ENCODE peak calls at places on chromosomes 16 and 17, in five cellular contexts. V, P, H, T and G are unnamed samples.

GRCh38 chr16:7304257-7304656 is 28.4 kb upstream of the RBFOX1 start:
- DNase-seq in V (no peak), P (no peak), H (no peak), T (no peak), G (peak)

GRCh38 chr16:50724237-50724747 is 17.6 kb upstream of the CYLD start:
- DNase-seq in V (peak), P (peak), H (no peak), T (no peak), G (no peak)

GRCh38 chr16:1781758-1782407 is 488 bp downstream of the SPSB3 start:
- DNase-seq in V (peak), P (no peak), H (no peak), T (no peak), G (peak)

GRCh38 chr17:47212458-47212857 is 3.3 kb downstream of the MYL4 start:
- DNase-seq in V (no peak), P (no peak), H (no peak), T (no peak), G (no peak)

GRCh38 chr16:87541004-87541881 is 48.4 kb upstream of the ZCCHC14 start:
- DNase-seq in V (no peak), P (peak), H (no peak), T (no peak), G (peak)

GRCh38 chr17:45127583-45128300 is 4.6 kb downstream of the PLCD3 start:
- DNase-seq in V (no peak), P (no peak), H (no peak), T (peak), G (peak)

GRCh38 chr17:43713494-43714162 is 45.0 kb downstream of the SOST start:
- DNase-seq in V (peak), P (no peak), H (no peak), T (no peak), G (peak)

GRCh38 chr17:30376621-30377452 is 1.9 kb upstream of the CPD start:
- DNase-seq in V (peak), P (peak), H (peak), T (no peak), G (no peak)

GRCh38 chr16:16945207-16945606 is 525.6 kb downstream of the XYLT1 start:
- DNase-seq in V (no peak), P (no peak), H (no peak), T (no peak), G (no peak)

GRCh38 chr16:14148569-14148968 is 77.5 kb downstream of the MRTFB start:
- DNase-seq in V (no peak), P (no peak), H (no peak), T (no peak), G (no peak)

GRCh38 chr16:4696905-4697866 is 3.8 kb downstream of the NUDT16L1 start:
- DNase-seq in V (no peak), P (no peak), H (no peak), T (no peak), G (peak)

GRCh38 chr16:2280981-2281542 is 13.1 kb upstream of the RNPS1 start:
- DNase-seq in V (no peak), P (no peak), H (no peak), T (no peak), G (peak)

GRCh38 chr16:17983847-17984639 is 352.5 kb downstream of the NPIPA8 start:
- DNase-seq in V (no peak), P (no peak), H (no peak), T (no peak), G (no peak)

GRCh38 chr16:71347146-71347545 is 11.4 kb upstream of the CALB2 start:
- DNase-seq in V (no peak), P (no peak), H (no peak), T (no peak), G (peak)

GRCh38 chr17:35586569-35587073 is 501 bp upstream of the AP2B1 start:
- DNase-seq in V (no peak), P (no peak), H (no peak), T (no peak), G (no peak)

GRCh38 chr16:67278773-67279295 is 498 bp upstream of the PLEKHG4 start:
- DNase-seq in V (peak), P (peak), H (no peak), T (no peak), G (peak)

GRCh38 chr16:23826528-23827244 is 9.1 kb upstream of the PRKCB start:
- DNase-seq in V (peak), P (no peak), H (peak), T (no peak), G (no peak)

GRCh38 chr16:47888142-47888541 is 267.7 kb downstream of the ABCC12 start:
- DNase-seq in V (no peak), P (no peak), H (no peak), T (no peak), G (no peak)

GRCh38 chr17:66834919-66835454 is at the start of gene CACNG5:
- DNase-seq in V (peak), P (no peak), H (no peak), T (no peak), G (peak)

GRCh38 chr17:6772016-6772415 is 4.0 kb upstream of the FBXO39 start:
- DNase-seq in V (no peak), P (no peak), H (no peak), T (no peak), G (no peak)

GRCh38 chr17:38353668-38354067 is 2.0 kb downstream of the SOCS7 start:
- DNase-seq in V (no peak), P (no peak), H (no peak), T (no peak), G (no peak)

GRCh38 chr17:5583426-5584382 is 605 bp downstream of the NLRP1 start:
- DNase-seq in V (no peak), P (peak), H (no peak), T (no peak), G (no peak)

GRCh38 chr17:50918071-50918932 is 52.1 kb upstream of the TOB1 start:
- DNase-seq in V (no peak), P (no peak), H (no peak), T (no peak), G (no peak)

GRCh38 chr17:39867084-39867890 is 715 bp upstream of the ZPBP2 start:
- DNase-seq in V (peak), P (no peak), H (peak), T (no peak), G (no peak)

DNA sequence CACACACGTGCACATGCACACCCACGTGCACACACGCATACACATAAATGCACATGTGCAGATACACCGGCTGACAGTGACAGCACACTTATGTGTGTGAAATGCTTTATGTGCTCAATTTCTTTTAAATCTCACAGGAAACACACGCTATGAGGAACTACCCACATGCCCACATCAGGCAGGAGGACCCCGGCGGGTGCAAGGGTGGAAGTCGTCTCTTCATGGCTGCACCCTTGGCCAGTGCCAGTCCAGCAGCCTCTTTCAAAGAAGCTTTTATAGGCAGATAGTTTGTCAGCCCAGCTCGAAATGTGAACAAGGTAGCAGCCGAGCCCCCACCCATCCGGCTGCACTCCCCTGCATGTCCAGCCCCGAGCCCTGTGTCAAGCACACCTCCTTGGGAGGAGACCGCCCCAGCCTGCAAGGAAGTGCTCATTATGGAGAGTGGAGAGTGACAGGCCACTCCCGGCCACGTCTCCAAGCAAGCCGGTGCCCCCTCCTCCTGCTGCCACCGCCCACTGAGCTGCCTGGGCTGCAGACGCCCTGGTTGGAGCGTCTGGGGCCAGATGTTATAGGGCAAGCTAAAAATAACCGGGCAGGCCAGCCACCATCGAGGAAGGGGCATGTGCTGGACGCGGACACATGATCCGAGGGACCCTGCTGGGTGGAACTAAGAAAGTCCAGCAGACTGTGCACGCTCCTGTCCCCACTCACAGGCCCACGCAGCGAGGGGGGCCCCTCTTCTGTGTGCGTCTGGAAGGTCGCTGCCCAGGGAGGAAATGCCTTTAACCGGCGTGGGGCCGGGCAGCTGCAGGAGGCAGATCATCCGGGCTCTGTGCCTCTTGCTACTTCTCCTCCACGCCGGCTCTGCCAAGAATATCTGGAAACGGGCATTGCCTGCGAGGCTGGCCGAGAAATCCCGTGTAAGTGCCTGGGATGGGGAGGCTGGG is at the start of gene WFDC1:
- DNase-seq in V (no peak), P (no peak), H (no peak), T (no peak), G (peak)
- H3K4me3 ChIP-seq in V (no peak), P (no peak), H (no peak), T (no peak), G (no peak)

DNA sequence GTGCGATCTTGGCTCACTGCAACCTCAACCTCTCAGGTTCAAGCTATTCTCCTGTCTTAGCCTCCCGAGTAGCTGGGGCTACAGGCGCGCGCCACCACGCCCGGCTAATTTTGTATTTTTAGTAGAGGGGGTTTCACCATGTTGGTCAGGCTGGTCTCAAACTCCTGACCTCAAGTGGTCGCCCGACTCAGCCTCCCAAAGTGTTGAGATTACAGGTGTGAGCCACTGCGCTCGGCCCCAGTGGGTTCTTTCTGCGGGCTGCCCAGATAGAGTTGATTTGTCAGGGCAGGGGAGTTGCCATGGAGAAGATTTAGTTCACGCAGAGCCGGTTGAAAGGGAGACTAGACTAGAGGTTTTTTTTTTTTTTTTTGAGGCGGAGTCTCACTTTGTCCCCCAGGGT is 1.7 kb downstream of the TBCD start:
- DNase-seq in V (no peak), P (no peak), H (no peak), T (no peak), G (no peak)
- H3K4me3 ChIP-seq in V (no peak), P (peak), H (no peak), T (no peak), G (no peak)

DNA sequence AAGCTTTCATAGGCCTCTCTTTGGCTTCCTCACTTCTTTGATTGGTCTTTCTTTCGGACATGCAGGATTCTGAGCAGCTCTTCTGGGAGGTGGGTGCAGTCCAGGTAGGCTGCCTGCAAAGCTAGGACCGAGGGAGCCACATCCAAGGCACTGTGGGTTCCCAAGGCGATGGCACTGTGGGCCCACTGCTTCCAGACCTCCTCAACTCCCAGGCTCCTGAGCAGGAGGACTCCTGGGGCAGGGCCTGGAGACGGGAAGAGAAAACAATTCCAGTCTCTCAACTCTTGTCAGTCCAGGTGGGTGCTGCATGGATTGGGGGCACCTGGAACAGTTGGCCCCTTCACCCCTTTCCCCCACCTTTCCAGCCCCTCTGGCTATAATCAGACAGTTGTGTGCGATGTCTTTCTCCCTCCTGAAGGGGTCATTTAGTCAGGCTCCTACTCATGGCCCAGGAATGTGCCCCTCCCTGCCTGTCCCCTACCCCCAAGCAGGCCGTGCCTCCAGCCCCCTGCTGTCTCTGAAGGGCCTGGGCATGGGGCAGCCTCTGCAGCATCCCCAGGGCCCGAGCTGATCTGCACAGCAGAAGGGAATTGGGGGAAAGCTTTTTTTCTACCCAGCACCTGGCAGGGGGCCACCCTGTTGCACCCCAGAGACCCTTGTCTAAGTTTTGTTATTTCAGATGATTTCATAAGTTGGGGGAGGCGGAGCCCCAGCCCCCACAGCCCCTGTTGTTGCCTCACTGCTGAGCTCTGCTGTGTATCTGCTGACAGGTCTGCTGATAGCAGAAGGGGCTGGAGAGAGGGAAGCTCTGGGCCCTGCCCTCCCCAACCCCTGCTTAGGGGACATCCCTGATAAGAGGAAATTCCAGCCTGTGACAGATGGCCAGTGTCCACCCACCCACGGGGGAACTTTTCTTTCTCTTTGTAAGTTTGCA is 330.3 kb downstream of the SEC14L1 start:
- DNase-seq in V (no peak), P (peak), H (no peak), T (no peak), G (peak)
- H3K4me3 ChIP-seq in V (peak), P (no peak), H (peak), T (no peak), G (no peak)

GRCh38 chr16:15699819-15700218 is 49.8 kb downstream of the NDE1 start:
- DNase-seq in V (no peak), P (no peak), H (no peak), T (no peak), G (no peak)
- H3K4me3 ChIP-seq in V (no peak), P (no peak), H (no peak), T (no peak), G (no peak)

GRCh38 chr16:75062135-75062943 is 54.2 kb downstream of the LDHD start:
- DNase-seq in V (no peak), P (peak), H (no peak), T (no peak), G (no peak)

GRCh38 chr16:75060708-75061107 is 55.9 kb downstream of the LDHD start:
- DNase-seq in V (no peak), P (no peak), H (no peak), T (no peak), G (no peak)

GRCh38 chr16:75063549-75064082 is 53.0 kb downstream of the LDHD start:
- DNase-seq in V (no peak), P (no peak), H (no peak), T (no peak), G (no peak)

GRCh38 chr16:75062944-75063444 is 53.6 kb downstream of the LDHD start:
- DNase-seq in V (no peak), P (no peak), H (no peak), T (no peak), G (no peak)

GRCh38 chr16:75061677-75062076 is 54.9 kb downstream of the LDHD start:
- DNase-seq in V (no peak), P (no peak), H (no peak), T (no peak), G (no peak)
- H3K4me3 ChIP-seq in V (no peak), P (no peak), H (no peak), T (no peak), G (no peak)